ENCODE peak calls at places on chromosomes 7 and 10, in ten cellular contexts. E, Q, W, K, L, Z, M, H, J and B are unnamed samples.

GRCh38 chr10:97307866-97308780 is 10.9 kb upstream of the FRAT1 start:
- DNase-seq in Q (no peak), L (no peak), H (no peak), W (no peak), J (no peak), M (no peak), K (no peak), Z (no peak), E (no peak), B (no peak)

GRCh38 chr10:97534746-97535367 is 36.1 kb downstream of the UBTD1 start:
- DNase-seq in J (no peak), E (peak), M (no peak), H (peak), Q (peak), L (peak), Z (no peak), K (peak), W (peak), B (peak)

GRCh38 chr7:40199076-40199802 is 64.4 kb downstream of the SUGCT start:
- DNase-seq in Q (no peak), M (no peak), H (peak), E (peak), W (peak), L (no peak), Z (no peak), K (no peak), J (no peak), B (no peak)

GRCh38 chr7:135761751-135762488 is 13.3 kb upstream of the FAM180A start:
- DNase-seq in W (no peak), L (no peak), Q (no peak), M (no peak), K (no peak), E (peak), J (no peak), Z (peak), H (peak), B (no peak)

GRCh38 chr10:125159932-125160855 is at the start of gene CTBP2:
- DNase-seq in E (peak), H (peak), Z (no peak), L (no peak), J (no peak), M (no peak), Q (no peak), W (peak), K (no peak), B (no peak)

GRCh38 chr10:91758303-91759146 is 39.7 kb upstream of the TNKS2 start:
- DNase-seq in E (peak), Z (no peak), K (no peak), M (no peak), Q (no peak), J (no peak), L (peak), W (peak), H (peak), B (no peak)

GRCh38 chr10:60646966-60647796 is 131.1 kb upstream of the CDK1 start:
- DNase-seq in L (peak), E (peak), H (peak), Z (no peak), Q (no peak), M (no peak), W (peak), K (no peak), J (peak), B (no peak)

GRCh38 chr7:95213148-95213547 is 111.2 kb downstream of the PON1 start:
- DNase-seq in W (no peak), M (no peak), Z (no peak), E (peak), Q (no peak), L (no peak), J (no peak), K (no peak), H (no peak), B (no peak)

GRCh38 chr10:122493761-122494160 is 32.4 kb downstream of the HTRA1 start:
- DNase-seq in W (no peak), M (no peak), L (no peak), Z (no peak), Q (no peak), K (no peak), H (no peak), E (no peak), J (no peak), B (no peak)

GRCh38 chr7:2736411-2736914 is 48.5 kb downstream of the AMZ1 start:
- DNase-seq in W (no peak), K (no peak), L (no peak), E (no peak), M (no peak), Q (no peak), J (no peak), Z (no peak), H (no peak), B (no peak)

GRCh38 chr7:7177044-7177517 is 5.3 kb upstream of the C1GALT1 start:
- DNase-seq in K (no peak), H (peak), J (no peak), E (peak), M (no peak), L (no peak), Z (no peak), Q (no peak), W (peak), B (no peak)

GRCh38 chr10:120011359-120012132 is 119.0 kb downstream of the SEC23IP start:
- DNase-seq in W (no peak), L (no peak), M (no peak), E (no peak), K (no peak), H (no peak), J (no peak), Q (no peak), Z (no peak), B (no peak)

GRCh38 chr7:20241491-20242261 is 24.5 kb upstream of the MACC1 start:
- DNase-seq in Z (no peak), L (no peak), J (no peak), Q (no peak), W (no peak), E (peak), M (no peak), K (no peak), H (peak), B (no peak)

GRCh38 chr10:59303018-59303417 is 59.3 kb downstream of the FAM13C start:
- DNase-seq in Z (no peak), W (no peak), E (peak), J (no peak), M (no peak), H (no peak), K (no peak), Q (no peak), L (no peak), B (no peak)

GRCh38 chr10:124641282-124642075 is 102.7 kb downstream of the FAM53B start:
- DNase-seq in L (peak), W (peak), Z (peak), H (peak), E (peak), K (peak), Q (peak), M (no peak), J (no peak), B (peak)

GRCh38 chr7:3917466-3917865 is 616.4 kb downstream of the SDK1 start:
- DNase-seq in K (no peak), W (no peak), Q (no peak), Z (no peak), L (no peak), H (no peak), M (no peak), E (no peak), J (no peak), B (no peak)

GRCh38 chr7:10239643-10240345 is 733.9 kb upstream of the PHF14 start:
- DNase-seq in K (no peak), Q (no peak), M (no peak), L (no peak), E (no peak), W (no peak), H (peak), J (no peak), Z (no peak), B (no peak)

GRCh38 chr10:131710142-131710861 is 190.5 kb upstream of the PPP2R2D start:
- DNase-seq in W (no peak), K (no peak), J (no peak), Q (no peak), M (no peak), E (no peak), Z (no peak), L (no peak), H (no peak), B (no peak)

GRCh38 chr10:6119962-6120361 is 31.1 kb downstream of the RBM17 start:
- DNase-seq in E (no peak), L (no peak), W (no peak), K (no peak), Z (no peak), M (no peak), H (no peak), Q (no peak), J (no peak), B (no peak)

GRCh38 chr7:98368721-98369120 is 32.2 kb downstream of the BAIAP2L1 start:
- DNase-seq in L (no peak), M (no peak), Q (no peak), K (no peak), Z (no peak), W (no peak), E (no peak), J (no peak), H (no peak), B (no peak)

GRCh38 chr7:10940748-10941358 is 32.8 kb upstream of the PHF14 start:
- DNase-seq in W (no peak), Z (no peak), J (no peak), K (no peak), E (no peak), M (no peak), L (peak), H (no peak), Q (no peak), B (no peak)

GRCh38 chr7:128381161-128381821 is 19.8 kb upstream of the PRRT4 start:
- DNase-seq in H (no peak), Z (no peak), M (no peak), W (peak), L (no peak), Q (peak), E (no peak), K (no peak), J (no peak), B (no peak)

GRCh38 chr7:27182285-27182827 is 2.7 kb downstream of the HOXA11 start:
- DNase-seq in K (no peak), M (no peak), W (no peak), Z (no peak), H (no peak), Q (no peak), E (no peak), L (no peak), J (no peak), B (no peak)

GRCh38 chr7:24729365-24730017 is 27.8 kb downstream of the GSDME start:
- DNase-seq in Z (no peak), L (no peak), H (no peak), W (no peak), J (no peak), K (peak), E (no peak), M (no peak), Q (no peak), B (no peak)

GRCh38 chr7:99639267-99639666 is 22.5 kb downstream of the ZSCAN25 start:
- DNase-seq in Q (no peak), Z (no peak), E (no peak), M (no peak), K (no peak), W (no peak), J (no peak), L (no peak), H (no peak), B (no peak)

GRCh38 chr7:38506004-38506403 is 125.2 kb downstream of the AMPH start:
- DNase-seq in K (no peak), Q (no peak), H (peak), E (peak), J (no peak), W (no peak), M (no peak), L (no peak), Z (no peak), B (no peak)

GRCh38 chr10:61669849-61670248 is 7.1 kb downstream of the CABCOCO1 start:
- DNase-seq in M (no peak), Z (no peak), Q (no peak), E (no peak), J (no peak), W (no peak), L (no peak), H (no peak), K (no peak), B (no peak)

GRCh38 chr10:128083191-128083895 is 42.9 kb downstream of the MKI67 start:
- DNase-seq in E (no peak), K (no peak), Z (no peak), H (no peak), Q (no peak), W (no peak), J (no peak), L (no peak), M (no peak), B (no peak)

GRCh38 chr10:19111501-19112267 is 63.1 kb downstream of the MALRD1 start:
- DNase-seq in K (no peak), M (no peak), L (no peak), J (no peak), E (peak), Z (no peak), W (no peak), H (peak), Q (no peak), B (no peak)

GRCh38 chr10:91539930-91540329 is 92.9 kb downstream of the PPP1R3C start:
- DNase-seq in J (no peak), Z (no peak), Q (no peak), K (no peak), W (no peak), E (no peak), L (no peak), M (no peak), H (no peak), B (no peak)

GRCh38 chr7:108340856-108341411 is 115.3 kb downstream of the NRCAM start:
- DNase-seq in J (no peak), W (peak), Z (no peak), Q (no peak), M (no peak), L (no peak), H (no peak), K (no peak), E (no peak), B (no peak)

GRCh38 chr10:106181491-106181890 is 983.0 kb downstream of the SORCS1 start:
- DNase-seq in J (no peak), K (no peak), L (no peak), W (no peak), Q (no peak), H (peak), M (no peak), Z (no peak), E (peak), B (no peak)